ENCODE peak calls at places on chromosomes 5 and 9, in four cellular contexts. One of them, this sample, is unnamed.

GRCh38 chr9:137161558-137162483 is 8.0 kb downstream of the LRRC26 start:
- DNase-seq in spleen: no peak
- DNase-seq in brain microvascular endothelial cell: no peak
- DNase-seq in pancreas: no peak
- DNase-seq in this sample: no peak

GRCh38 chr5:96721351-96721970 is 59.3 kb downstream of the CAST start:
- DNase-seq in pancreas: no peak
- DNase-seq in brain microvascular endothelial cell: no peak
- DNase-seq in spleen: no peak
- DNase-seq in this sample: no peak

GRCh38 chr5:55714339-55714738 is 2.2 kb upstream of the SLC38A9 start:
- DNase-seq in spleen: no peak
- DNase-seq in brain microvascular endothelial cell: no peak
- DNase-seq in pancreas: no peak
- DNase-seq in this sample: no peak

GRCh38 chr5:107464876-107465275 is 205.9 kb downstream of the EFNA5 start:
- DNase-seq in spleen: no peak
- DNase-seq in brain microvascular endothelial cell: no peak
- DNase-seq in pancreas: no peak
- DNase-seq in this sample: no peak

GRCh38 chr9:122179054-122179689 is 19.5 kb downstream of the MORN5 start:
- DNase-seq in pancreas: no peak
- DNase-seq in brain microvascular endothelial cell: no peak
- DNase-seq in spleen: no peak
- DNase-seq in this sample: no peak

GRCh38 chr9:114058688-114059046 is 19.4 kb downstream of the AMBP start:
- DNase-seq in brain microvascular endothelial cell: no peak
- DNase-seq in spleen: no peak
- DNase-seq in pancreas: no peak
- DNase-seq in this sample: no peak

GRCh38 chr9:706606-707451 is 134.7 kb upstream of the DMRT1 start:
- DNase-seq in brain microvascular endothelial cell: peak
- DNase-seq in spleen: peak
- DNase-seq in pancreas: peak
- DNase-seq in this sample: no peak

GRCh38 chr9:92455217-92455616 is 27.1 kb downstream of the ASPN start:
- DNase-seq in pancreas: no peak
- DNase-seq in brain microvascular endothelial cell: no peak
- DNase-seq in spleen: no peak
- DNase-seq in this sample: no peak

GRCh38 chr5:73393606-73394489 is 54.7 kb downstream of the FOXD1 start:
- DNase-seq in spleen: no peak
- DNase-seq in pancreas: no peak
- DNase-seq in brain microvascular endothelial cell: no peak
- DNase-seq in this sample: no peak

GRCh38 chr9:8855046-8855445 is 1055.5 kb upstream of the DMAC1 start:
- DNase-seq in spleen: no peak
- DNase-seq in pancreas: no peak
- DNase-seq in brain microvascular endothelial cell: no peak
- DNase-seq in this sample: no peak

GRCh38 chr5:125411163-125412050 is 665.0 kb upstream of the ZNF608 start:
- DNase-seq in spleen: no peak
- DNase-seq in pancreas: no peak
- DNase-seq in brain microvascular endothelial cell: peak
- DNase-seq in this sample: peak

GRCh38 chr9:129889461-129889935 is 54.2 kb downstream of the USP20 start:
- DNase-seq in spleen: peak
- DNase-seq in brain microvascular endothelial cell: no peak
- DNase-seq in pancreas: no peak
- DNase-seq in this sample: no peak

GRCh38 chr9:121071356-121071755 is 3.4 kb upstream of the CNTRL start:
- DNase-seq in brain microvascular endothelial cell: no peak
- DNase-seq in spleen: no peak
- DNase-seq in pancreas: no peak
- DNase-seq in this sample: no peak

GRCh38 chr9:114893622-114894021 is 36.8 kb downstream of the TNFSF8 start:
- DNase-seq in brain microvascular endothelial cell: no peak
- DNase-seq in pancreas: no peak
- DNase-seq in spleen: no peak
- DNase-seq in this sample: no peak

GRCh38 chr9:12819436-12820185 is 44.8 kb downstream of the LURAP1L start:
- DNase-seq in pancreas: no peak
- DNase-seq in brain microvascular endothelial cell: no peak
- DNase-seq in spleen: no peak
- DNase-seq in this sample: no peak

GRCh38 chr5:41863871-41864486 is 6.2 kb downstream of the OXCT1 start:
- DNase-seq in pancreas: no peak
- DNase-seq in brain microvascular endothelial cell: no peak
- DNase-seq in spleen: no peak
- DNase-seq in this sample: no peak

GRCh38 chr5:588406-588995 is 23.6 kb upstream of the CEP72 start:
- DNase-seq in spleen: no peak
- DNase-seq in pancreas: no peak
- DNase-seq in brain microvascular endothelial cell: no peak
- DNase-seq in this sample: no peak

GRCh38 chr9:111815200-111816070 is 20.7 kb upstream of the SHOC1 start:
- DNase-seq in brain microvascular endothelial cell: no peak
- DNase-seq in spleen: no peak
- DNase-seq in pancreas: no peak
- DNase-seq in this sample: no peak

GRCh38 chr5:1171340-1171941 is 30.0 kb upstream of the SLC6A19 start:
- DNase-seq in pancreas: no peak
- DNase-seq in brain microvascular endothelial cell: no peak
- DNase-seq in spleen: no peak
- DNase-seq in this sample: no peak

GRCh38 chr5:74651710-74652109 is 11.2 kb upstream of the ENC1 start:
- DNase-seq in pancreas: no peak
- DNase-seq in brain microvascular endothelial cell: no peak
- DNase-seq in spleen: no peak
- DNase-seq in this sample: no peak

GRCh38 chr5:72561407-72561972 is 54.3 kb upstream of the ZNF366 start:
- DNase-seq in pancreas: no peak
- DNase-seq in brain microvascular endothelial cell: no peak
- DNase-seq in spleen: no peak
- DNase-seq in this sample: no peak

GRCh38 chr9:18059043-18059442 is 414.9 kb upstream of the ADAMTSL1 start:
- DNase-seq in pancreas: no peak
- DNase-seq in brain microvascular endothelial cell: no peak
- DNase-seq in spleen: no peak
- DNase-seq in this sample: no peak

GRCh38 chr5:88882321-88883038 is 504 bp downstream of the MEF2C start:
- DNase-seq in spleen: no peak
- DNase-seq in pancreas: no peak
- DNase-seq in brain microvascular endothelial cell: peak
- DNase-seq in this sample: no peak

GRCh38 chr5:66958126-66958983 is 238.2 kb downstream of the CD180 start:
- DNase-seq in brain microvascular endothelial cell: peak
- DNase-seq in spleen: no peak
- DNase-seq in pancreas: no peak
- DNase-seq in this sample: no peak

GRCh38 chr5:108345541-108346171 is 36.2 kb downstream of the FBXL17 start:
- DNase-seq in pancreas: no peak
- DNase-seq in brain microvascular endothelial cell: no peak
- DNase-seq in spleen: no peak
- DNase-seq in this sample: no peak

GRCh38 chr9:132243156-132244074 is 81.6 kb downstream of the NTNG2 start:
- DNase-seq in spleen: no peak
- DNase-seq in pancreas: no peak
- DNase-seq in brain microvascular endothelial cell: no peak
- DNase-seq in this sample: no peak

GRCh38 chr5:151257731-151258715 is 5.0 kb downstream of the GM2A start:
- DNase-seq in pancreas: no peak
- DNase-seq in spleen: peak
- DNase-seq in brain microvascular endothelial cell: no peak
- DNase-seq in this sample: no peak

GRCh38 chr5:92147263-92147662 is 764.1 kb upstream of the ARRDC3 start:
- DNase-seq in spleen: no peak
- DNase-seq in pancreas: no peak
- DNase-seq in brain microvascular endothelial cell: no peak
- DNase-seq in this sample: no peak

GRCh38 chr9:133895335-133895734 is 96.8 kb downstream of the VAV2 start:
- DNase-seq in pancreas: no peak
- DNase-seq in brain microvascular endothelial cell: no peak
- DNase-seq in spleen: no peak
- DNase-seq in this sample: no peak

GRCh38 chr5:26812714-26813113 is 225.7 kb downstream of the CDH9 start:
- DNase-seq in pancreas: no peak
- DNase-seq in brain microvascular endothelial cell: no peak
- DNase-seq in spleen: no peak
- DNase-seq in this sample: no peak

GRCh38 chr9:81737871-81738507 is 48.6 kb upstream of the TLE1 start:
- DNase-seq in pancreas: no peak
- DNase-seq in spleen: no peak
- DNase-seq in brain microvascular endothelial cell: peak
- DNase-seq in this sample: peak

GRCh38 chr5:78615697-78616096 is 32.9 kb downstream of the LHFPL2 start:
- DNase-seq in brain microvascular endothelial cell: no peak
- DNase-seq in spleen: no peak
- DNase-seq in pancreas: no peak
- DNase-seq in this sample: no peak

GRCh38 chr5:5585751-5586341 is 163.4 kb downstream of the ICE1 start:
- DNase-seq in brain microvascular endothelial cell: no peak
- DNase-seq in pancreas: no peak
- DNase-seq in spleen: no peak
- DNase-seq in this sample: no peak
- H3K4me3 ChIP-seq in brain microvascular endothelial cell: no peak
- H3K4me3 ChIP-seq in pancreas: no peak
- H3K4me3 ChIP-seq in spleen: no peak
- H3K4me3 ChIP-seq in this sample: no peak

GRCh38 chr5:163437309-163438182 is at the start of gene CCNG1:
- DNase-seq in spleen: peak
- DNase-seq in pancreas: peak
- DNase-seq in brain microvascular endothelial cell: peak
- DNase-seq in this sample: peak
- TF ChIP-seq CTCF in spleen: peak
- TF ChIP-seq CTCF in pancreas: no peak
- TF ChIP-seq CTCF in brain microvascular endothelial cell: no peak
- TF ChIP-seq CTCF in this sample: no peak

GRCh38 chr5:159478950-159479349 is 148.7 kb upstream of the IL12B start:
- DNase-seq in spleen: no peak
- DNase-seq in pancreas: no peak
- DNase-seq in brain microvascular endothelial cell: no peak
- DNase-seq in this sample: no peak

GRCh38 chr5:159475026-159475425 is 144.7 kb upstream of the IL12B start:
- DNase-seq in spleen: no peak
- DNase-seq in pancreas: no peak
- DNase-seq in brain microvascular endothelial cell: no peak
- DNase-seq in this sample: no peak

GRCh38 chr5:159486836-159487235 is 156.5 kb upstream of the IL12B start:
- DNase-seq in spleen: no peak
- DNase-seq in brain microvascular endothelial cell: no peak
- DNase-seq in pancreas: no peak
- DNase-seq in this sample: no peak

GRCh38 chr5:159481751-159482150 is 151.5 kb upstream of the IL12B start:
- DNase-seq in brain microvascular endothelial cell: no peak
- DNase-seq in pancreas: no peak
- DNase-seq in spleen: no peak
- DNase-seq in this sample: no peak

DNA sequence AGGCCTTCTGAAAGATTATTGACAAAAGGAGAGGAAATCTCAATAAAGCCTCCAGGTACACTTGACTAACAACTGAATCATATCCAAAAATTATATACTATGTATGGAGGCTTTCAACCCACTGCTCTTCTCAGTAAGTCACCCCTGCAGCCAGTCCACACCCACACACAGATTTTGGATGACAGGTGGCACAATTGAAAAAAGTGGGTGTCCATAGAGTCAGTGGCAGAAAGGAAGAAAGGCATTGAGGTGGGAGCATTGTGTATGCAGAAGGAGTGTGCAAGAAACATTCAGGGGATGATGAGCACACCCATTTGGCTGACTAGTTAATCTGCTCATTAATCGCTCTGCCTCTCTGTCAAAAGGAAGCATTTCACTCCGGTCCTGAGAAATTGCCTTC is 150.6 kb upstream of the IL12B start:
- DNase-seq in pancreas: no peak
- DNase-seq in brain microvascular endothelial cell: no peak
- DNase-seq in spleen: no peak
- DNase-seq in this sample: no peak
- H3K4me3 ChIP-seq in pancreas: no peak
- H3K4me3 ChIP-seq in brain microvascular endothelial cell: no peak
- H3K4me3 ChIP-seq in spleen: no peak
- H3K4me3 ChIP-seq in this sample: no peak

DNA sequence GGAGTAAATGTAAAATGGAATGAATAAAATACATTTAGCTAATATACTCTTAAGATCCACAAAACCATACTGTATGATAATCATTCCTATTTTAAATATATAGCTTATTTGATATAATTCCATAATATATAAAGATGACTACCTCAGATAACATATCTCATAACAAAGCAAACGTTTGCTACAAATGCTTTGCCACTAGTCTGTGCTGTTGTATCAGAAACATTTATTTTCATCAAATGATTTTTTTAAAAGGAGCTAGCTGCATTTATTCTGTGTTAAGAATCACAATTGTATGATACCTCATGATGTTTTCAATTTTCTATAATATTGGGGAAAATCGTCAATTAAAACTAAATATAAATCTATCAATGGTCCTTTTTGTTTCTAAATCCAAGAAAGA is 567.2 kb downstream of the PTPRD start:
- DNase-seq in brain microvascular endothelial cell: no peak
- DNase-seq in spleen: no peak
- DNase-seq in pancreas: no peak
- DNase-seq in this sample: no peak
- TF ChIP-seq CTCF in brain microvascular endothelial cell: peak
- TF ChIP-seq CTCF in spleen: no peak
- TF ChIP-seq CTCF in pancreas: no peak
- TF ChIP-seq CTCF in this sample: peak

This sample was measured in epithelial cell of proximal tubule.